ENCODE peak calls at places on chromosomes 1 and 21, in five cellular contexts. T is SJSA1, F is tibial nerve, L is GM23248, N is anterior cingulate cortex. S is an unnamed sample.

GRCh38 chr1:167747988-167748387 is 26.2 kb downstream of the MPZL1 start:
- DNase-seq in T (no peak), F (no peak), L (no peak), N (no peak), S (no peak)

GRCh38 chr1:7698666-7699065 is 72.4 kb upstream of the VAMP3 start:
- DNase-seq in T (no peak), F (no peak), L (no peak), N (no peak), S (no peak)

GRCh38 chr21:39104911-39105310 is 78.3 kb downstream of the PSMG1 start:
- DNase-seq in T (no peak), F (no peak), L (no peak), N (no peak), S (no peak)

GRCh38 chr1:240965581-240966091 is 353.7 kb upstream of the GREM2 start:
- DNase-seq in T (no peak), F (no peak), L (no peak), N (no peak), S (no peak)

GRCh38 chr1:210826686-210827085 is 307.3 kb downstream of the KCNH1 start:
- DNase-seq in T (no peak), F (no peak), L (no peak), N (no peak), S (no peak)

GRCh38 chr1:151980287-151981177 is 13.1 kb downstream of the S100A10 start:
- DNase-seq in T (no peak), F (peak), L (peak), N (no peak), S (peak)

GRCh38 chr1:184824716-184825323 is 70.2 kb upstream of the EDEM3 start:
- DNase-seq in T (no peak), F (no peak), L (no peak), N (no peak), S (no peak)

GRCh38 chr1:41474490-41475271 is 9.8 kb downstream of the EDN2 start:
- DNase-seq in T (no peak), F (no peak), L (peak), N (peak), S (no peak)

GRCh38 chr1:206786212-206786886 is 14.1 kb upstream of the IL10 start:
- DNase-seq in T (no peak), F (no peak), L (no peak), N (no peak), S (no peak)

GRCh38 chr1:156618853-156619581 is at the start of gene HAPLN2:
- DNase-seq in T (no peak), F (no peak), L (peak), N (peak), S (no peak)

GRCh38 chr1:6285356-6285755 is 24.5 kb upstream of the GPR153 start:
- DNase-seq in T (no peak), F (no peak), L (no peak), N (no peak), S (no peak)

GRCh38 chr1:118949317-118949716 is 38.8 kb downstream of the TBX15 start:
- DNase-seq in T (peak), F (peak), L (peak), N (no peak), S (no peak)

GRCh38 chr1:27257155-27257554 is 22.7 kb downstream of the WDTC1 start:
- DNase-seq in T (no peak), F (no peak), L (peak), N (no peak), S (no peak)

GRCh38 chr1:115312752-115313151 is 25.3 kb downstream of the NGF start:
- DNase-seq in T (no peak), F (no peak), L (peak), N (no peak), S (no peak)

GRCh38 chr1:169005776-169006175 is 100.7 kb upstream of the ATP1B1 start:
- DNase-seq in T (no peak), F (no peak), L (no peak), N (no peak), S (no peak)

GRCh38 chr1:117147341-117147831 is 25.8 kb upstream of the TRIM45 start:
- DNase-seq in T (peak), F (no peak), L (no peak), N (no peak), S (no peak)

GRCh38 chr1:90357980-90358379 is 359.1 kb downstream of the BARHL2 start:
- DNase-seq in T (no peak), F (no peak), L (no peak), N (no peak), S (no peak)

GRCh38 chr1:164524810-164525209 is 34.2 kb upstream of the PBX1 start:
- DNase-seq in T (no peak), F (no peak), L (peak), N (no peak), S (no peak)

GRCh38 chr1:8169364-8170058 is 143.4 kb upstream of the ERRFI1 start:
- DNase-seq in T (peak), F (peak), L (peak), N (peak), S (no peak)

GRCh38 chr1:21913763-21914162 is 23.3 kb downstream of the HSPG2 start:
- DNase-seq in T (no peak), F (no peak), L (peak), N (no peak), S (no peak)

GRCh38 chr1:15214507-15214906 is 32.5 kb upstream of the FHAD1 start:
- DNase-seq in T (no peak), F (peak), L (peak), N (no peak), S (no peak)

GRCh38 chr1:156251527-156251926 is 3.7 kb upstream of the PAQR6 start:
- DNase-seq in T (no peak), F (no peak), L (no peak), N (no peak), S (no peak)

GRCh38 chr1:35120458-35121133 is 41.4 kb downstream of the ZMYM1 start:
- DNase-seq in T (no peak), F (no peak), L (peak), N (no peak), S (no peak)

GRCh38 chr1:36095760-36096405 is 7.2 kb downstream of the ADPRS start:
- DNase-seq in T (no peak), F (no peak), L (no peak), N (no peak), S (no peak)

GRCh38 chr1:61654067-61654466 is 70.9 kb downstream of the TM2D1 start:
- DNase-seq in T (no peak), F (no peak), L (no peak), N (no peak), S (no peak)

GRCh38 chr1:202189012-202189790 is 4.4 kb upstream of the LGR6 start:
- DNase-seq in T (peak), F (peak), L (peak), N (peak), S (peak)

GRCh38 chr1:229370601-229371021 is 27.8 kb upstream of the CCSAP start:
- DNase-seq in T (no peak), F (no peak), L (no peak), N (no peak), S (no peak)

GRCh38 chr1:166479052-166479631 is 312.3 kb upstream of the FAM78B start:
- DNase-seq in T (no peak), F (peak), L (peak), N (no peak), S (no peak)

GRCh38 chr1:232766224-232766890 is 38.9 kb upstream of the MAP10 start:
- DNase-seq in T (no peak), F (no peak), L (no peak), N (no peak), S (no peak)

GRCh38 chr21:25733859-25734653 is 648 bp downstream of the ATP5PF start:
- DNase-seq in T (peak), F (no peak), L (peak), N (no peak), S (no peak)

GRCh38 chr1:87961992-87962391 is 633.3 kb downstream of the LMO4 start:
- DNase-seq in T (no peak), F (no peak), L (peak), N (no peak), S (no peak)

GRCh38 chr1:243730499-243731150 is 119.4 kb downstream of the AKT3 start:
- DNase-seq in T (no peak), F (no peak), L (no peak), N (no peak), S (no peak)

GRCh38 chr1:230868736-230869385 is 540 bp upstream of the C1orf198 start:
- DNase-seq in T (peak), F (no peak), L (peak), N (peak), S (no peak)

GRCh38 chr1:33346921-33347649 is 26.2 kb upstream of the A3GALT2 start:
- DNase-seq in T (peak), F (no peak), L (peak), N (no peak), S (no peak)

GRCh38 chr1:72229893-72230292 is 52.4 kb downstream of the NEGR1 start:
- DNase-seq in T (no peak), F (no peak), L (peak), N (no peak), S (no peak)

GRCh38 chr1:61640531-61641125 is 84.3 kb downstream of the TM2D1 start:
- DNase-seq in T (no peak), F (no peak), L (no peak), N (no peak), S (no peak)

GRCh38 chr1:217907504-217907903 is 276.4 kb downstream of the SPATA17 start:
- DNase-seq in T (no peak), F (no peak), L (peak), N (no peak), S (no peak)

GRCh38 chr1:245046764-245047163 is 108.0 kb upstream of the KIF26B start:
- DNase-seq in T (no peak), F (no peak), L (no peak), N (no peak), S (no peak)

S was measured in GOT3.